ENCODE peak calls at places on chromosomes 3 and 15, in seven cellular contexts. I is mammary epithelial cell, S is GM23338, W is HepG2, O is fibroblast of lung, H is neural progenitor cell, L is K562. F is an unnamed sample.

GRCh38 chr15:90286678-90287077 is 21.2 kb downstream of the NGRN start:
- DNase-seq in H (peak; percentile 40), S (peak; percentile 39), W (peak; percentile 43), L (peak; percentile 55), O (peak; percentile 52), I (no peak), F (no peak)

GRCh38 chr3:113210608-113211369 is 568 bp upstream of the BOC start:
- DNase-seq in O (no peak), S (peak; percentile 69), I (no peak), L (no peak), H (peak; percentile 49), W (no peak), F (no peak)

GRCh38 chr3:43960448-43960840 is 269.7 kb downstream of the ABHD5 start:
- DNase-seq in H (no peak), L (peak; percentile 50), S (no peak), O (peak; percentile 23), I (no peak), W (no peak), F (no peak)

GRCh38 chr15:73813071-73813470 is 59.9 kb upstream of the INSYN1 start:
- DNase-seq in I (no peak), O (no peak), H (no peak), L (no peak), S (no peak), W (no peak), F (no peak)

GRCh38 chr3:168539909-168540308 is 444.2 kb upstream of the GOLIM4 start:
- DNase-seq in W (no peak), L (no peak), H (no peak), S (no peak), O (no peak), I (no peak), F (no peak)

GRCh38 chr3:55873523-55874254 is 386.6 kb upstream of the WNT5A start:
- DNase-seq in I (no peak), S (no peak), L (no peak), O (peak; percentile 50), W (peak; percentile 4), H (no peak), F (no peak)

GRCh38 chr3:150132101-150132749 is 161.5 kb upstream of the PFN2 start:
- DNase-seq in S (no peak), I (no peak), L (no peak), O (no peak), H (no peak), W (no peak), F (no peak)

GRCh38 chr15:52238149-52238548 is 47.0 kb upstream of the GNB5 start:
- DNase-seq in H (no peak), I (no peak), O (no peak), L (no peak), W (no peak), S (no peak), F (no peak)

GRCh38 chr3:152466784-152467183 is 198.1 kb downstream of the MBNL1 start:
- DNase-seq in L (peak; percentile 34), S (peak; percentile 42), I (no peak), H (no peak), W (peak; percentile 51), O (peak; percentile 82), F (no peak)

GRCh38 chr15:43930556-43930955 is 103.8 kb downstream of the WDR76 start:
- DNase-seq in O (no peak), H (no peak), W (no peak), S (no peak), I (no peak), L (no peak), F (no peak)

GRCh38 chr3:148532326-148532725 is 165.4 kb upstream of the AGTR1 start:
- DNase-seq in I (no peak), L (no peak), H (no peak), S (no peak), O (peak; percentile 23), W (no peak), F (no peak)

GRCh38 chr15:85706779-85707518 is 87.8 kb downstream of the KLHL25 start:
- DNase-seq in O (peak; percentile 64), I (no peak), L (no peak), H (no peak), W (no peak), S (no peak), F (no peak)

GRCh38 chr3:148758303-148758884 is 60.7 kb downstream of the AGTR1 start:
- DNase-seq in S (no peak), W (no peak), L (no peak), O (peak; percentile 20), H (peak; percentile 18), I (no peak), F (no peak)

GRCh38 chr15:83654379-83655236 is 685 bp downstream of the ADAMTSL3 start:
- DNase-seq in O (no peak), L (no peak), S (peak; percentile 71), W (no peak), H (peak; percentile 74), I (no peak), F (no peak)

GRCh38 chr3:53880396-53881345 is 1.3 kb downstream of the ACTR8 start:
- DNase-seq in L (no peak), W (peak; percentile 25), O (no peak), S (peak; percentile 46), I (no peak), H (peak; percentile 58), F (no peak)

GRCh38 chr15:39594764-39595620 is 14.1 kb downstream of the THBS1 start:
- DNase-seq in I (no peak), W (no peak), O (peak; percentile 44), L (no peak), H (no peak), S (no peak), F (peak; percentile 53)

GRCh38 chr15:45891766-45892165 is 256.9 kb downstream of the SQOR start:
- DNase-seq in O (no peak), W (no peak), L (no peak), I (no peak), S (no peak), H (no peak), F (no peak)

GRCh38 chr3:117150628-117151027 is 441.0 kb downstream of the TUSC7 start:
- DNase-seq in H (no peak), S (no peak), W (no peak), I (no peak), L (no peak), O (no peak), F (no peak)

GRCh38 chr3:77084511-77084910 is 44.6 kb downstream of the ROBO2 start:
- DNase-seq in I (no peak), L (no peak), O (no peak), W (no peak), S (no peak), H (no peak), F (no peak)

GRCh38 chr15:90351479-90352108 is 490 bp upstream of the ZNF774 start:
- DNase-seq in O (no peak), L (no peak), I (no peak), S (peak; percentile 69), H (no peak), W (no peak), F (no peak)

GRCh38 chr3:21392521-21392920 is 358.5 kb downstream of the ZNF385D start:
- DNase-seq in S (no peak), I (no peak), W (no peak), O (no peak), H (no peak), L (no peak), F (no peak)

GRCh38 chr3:21393684-21394307 is 357.2 kb downstream of the ZNF385D start:
- DNase-seq in S (no peak), H (no peak), L (no peak), I (no peak), W (no peak), O (no peak), F (no peak)

GRCh38 chr3:21398461-21398860 is 352.5 kb downstream of the ZNF385D start:
- DNase-seq in O (no peak), L (no peak), S (no peak), I (no peak), W (no peak), H (no peak), F (no peak)
- H3K4me1 ChIP-seq in O (no peaks in the 10 kb centered on the region), L (no peaks in the 10 kb centered on the region), S (no peaks in the 10 kb centered on the region), I (no peaks in the 10 kb centered on the region), W (no peaks in the 10 kb centered on the region), H (no peaks in the 10 kb centered on the region), F (no peaks in the 10 kb centered on the region)

GRCh38 chr3:50624634-50625033 is 7.7 kb downstream of the MAPKAPK3 start:
- DNase-seq in I (peak; percentile 63), H (no peak), S (peak; percentile 50), W (peak; percentile 45), O (no peak), L (no peak), F (no peak)
- H3K79me2 ChIP-seq in I (peaks cover 97% of the 10 kb centered on the region), H (peaks cover 50% of the 10 kb centered on the region), S (peaks cover 26% of the 10 kb centered on the region), W (no peaks in the 10 kb centered on the region), O (no peaks in the 10 kb centered on the region), L (peaks cover 24% of the 10 kb centered on the region), F (peaks cover 69% of the 10 kb centered on the region)

GRCh38 chr15:67138946-67139855 is 73.8 kb downstream of the SMAD3 start:
- DNase-seq in S (no peak), L (no peak), W (no peak), O (peak; percentile 59), I (no peak), H (no peak), F (no peak)
- H3K4me1 ChIP-seq in S (peaks cover 46% of the 10 kb centered on the region), L (peaks cover 20% of the 10 kb centered on the region), W (peaks cover 91% of the 10 kb centered on the region), O (peaks cover 80% of the 10 kb centered on the region), I (peaks cover 32% of the 10 kb centered on the region), H (peaks cover 51% of the 10 kb centered on the region), F (peaks cover 62% of the 10 kb centered on the region)

GRCh38 chr15:32716960-32717289 is 879 bp upstream of the GREM1 start:
- DNase-seq in W (no peak), L (no peak), I (no peak), H (no peak), O (peak; percentile 40), S (no peak), F (no peak)
- H3K79me2 ChIP-seq in W (no peaks in the 10 kb centered on the region), L (no peaks in the 10 kb centered on the region), I (no peaks in the 10 kb centered on the region), H (peaks cover 8% of the 10 kb centered on the region), O (peaks cover 36% of the 10 kb centered on the region), S (no peaks in the 10 kb centered on the region), F (no peaks in the 10 kb centered on the region)

GRCh38 chr3:133488785-133489367 is 84.6 kb upstream of the CDV3 start:
- DNase-seq in I (peak; percentile 58), W (peak; percentile 44), H (peak; percentile 16), S (no peak), L (peak; percentile 30), O (peak; percentile 52), F (no peak)
- H3K4me1 ChIP-seq in I (peaks cover 6% of the 10 kb centered on the region), W (peaks cover 9% of the 10 kb centered on the region), H (peaks cover 15% of the 10 kb centered on the region), S (peaks cover 4% of the 10 kb centered on the region), L (no peaks in the 10 kb centered on the region), O (no peaks in the 10 kb centered on the region), F (peaks cover 7% of the 10 kb centered on the region)

DNA sequence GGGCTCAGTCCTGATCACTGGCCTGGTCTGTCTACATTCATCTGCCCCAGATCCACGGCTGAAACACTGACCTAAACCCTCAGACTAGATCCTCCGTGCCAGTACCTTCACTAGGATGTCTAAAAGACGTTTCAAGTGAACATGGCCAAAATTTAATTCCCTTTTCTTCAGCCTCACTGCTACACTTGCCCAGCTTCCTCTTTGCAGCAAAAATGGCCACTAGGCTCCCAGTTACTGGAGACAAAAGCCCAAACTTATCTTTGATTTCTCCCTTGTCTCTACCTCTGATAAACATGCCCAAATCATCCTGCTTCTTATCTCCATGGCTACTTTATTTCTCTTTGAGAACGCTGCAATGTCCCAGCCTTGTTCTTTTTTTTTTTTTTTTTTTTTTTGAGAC is 1.6 kb downstream of the RASSF1 start:
- DNase-seq in I (no peak), L (peak; percentile 37), H (no peak), S (no peak), W (no peak), O (no peak), F (no peak)
- H3K79me2 ChIP-seq in I (peaks cover 31% of the 10 kb centered on the region), L (peaks cover 67% of the 10 kb centered on the region), H (peaks cover 30% of the 10 kb centered on the region), S (peaks cover 28% of the 10 kb centered on the region), W (peaks cover 29% of the 10 kb centered on the region), O (peaks cover 47% of the 10 kb centered on the region), F (peaks cover 35% of the 10 kb centered on the region)

F was measured in keratinocyte.